ENCODE peak calls at places on chromosomes 2 and 18, in six cellular contexts. P is mesenchymal stem cell; S is HS-27A; V is activated CD8-positive, alpha-beta memory T cell treated with anti-CD3 and anti-CD28 coated beads for 1 hour; Y is mesothelial cell of epicardium; Q is sigmoid colon. F is an unnamed sample.
A peak's percentile ranks its signal among the peaks of the same experiment; 100 is the strongest.

GRCh38 chr2:134372611-134373131 is 118.8 kb downstream of the MGAT5 start:
- DNase-seq in S (no peak), Y (no peak), Q (peak; percentile 61), P (peak; percentile 84), V (no peak), F (no peak)

GRCh38 chr2:117470311-117471095 is 344.0 kb upstream of the DDX18 start:
- DNase-seq in S (no peak), Y (no peak), Q (no peak), P (peak; percentile 44), V (no peak), F (peak; percentile 22)

GRCh38 chr2:80393996-80394395 is 89.4 kb upstream of the LRRTM1 start:
- DNase-seq in Q (no peak), Y (no peak), P (no peak), S (no peak), V (no peak), F (no peak)

GRCh38 chr2:145339646-145340045 is 819.7 kb upstream of the ZEB2 start:
- DNase-seq in Q (no peak), V (no peak), P (no peak), Y (no peak), S (no peak), F (no peak)

GRCh38 chr2:197934926-197935274 is 130.5 kb downstream of the PLCL1 start:
- DNase-seq in P (no peak), S (no peak), Q (no peak), V (no peak), Y (no peak), F (no peak)

GRCh38 chr2:233966388-233966787 is 49.2 kb downstream of the TRPM8 start:
- DNase-seq in Q (no peak), Y (no peak), V (no peak), S (no peak), P (no peak), F (no peak)

GRCh38 chr2:20223345-20224190 is 1.4 kb downstream of the SDC1 start:
- DNase-seq in S (peak; percentile 47), P (peak; percentile 59), Y (peak; percentile 72), V (no peak), Q (no peak), F (peak; percentile 60)

GRCh38 chr18:76620326-76620813 is 125.3 kb upstream of the ZNF516 start:
- DNase-seq in P (peak; percentile 85), V (no peak), Q (peak; percentile 88), S (no peak), Y (peak; percentile 76), F (no peak)

GRCh38 chr2:220999351-220999750 is 572.8 kb downstream of the EPHA4 start:
- DNase-seq in V (no peak), P (no peak), S (no peak), Q (no peak), Y (no peak), F (no peak)

GRCh38 chr2:191582355-191582754 is 95.6 kb upstream of the NABP1 start:
- DNase-seq in S (no peak), Y (no peak), V (no peak), Q (no peak), P (peak; percentile 62), F (no peak)

GRCh38 chr2:241609859-241610793 is 26.8 kb downstream of the THAP4 start:
- DNase-seq in S (no peak), Q (peak; percentile 93), Y (peak; percentile 79), P (peak; percentile 86), V (peak; percentile 84), F (peak; percentile 86)

GRCh38 chr2:126799306-126799705 is 99.4 kb upstream of the TEX51 start:
- DNase-seq in V (no peak), Y (no peak), P (no peak), S (no peak), Q (no peak), F (no peak)

GRCh38 chr2:132400901-132401240 is 15.7 kb upstream of the GPR39 start:
- DNase-seq in Q (no peak), S (no peak), V (no peak), Y (no peak), P (no peak), F (no peak)

GRCh38 chr2:177680866-177681358 is 288.3 kb downstream of the AGPS start:
- DNase-seq in P (no peak), Y (no peak), V (no peak), S (no peak), Q (no peak), F (no peak)

GRCh38 chr2:151922845-151923666 is 94.8 kb upstream of the ARL5A start:
- DNase-seq in S (no peak), V (no peak), Q (peak; percentile 80), P (no peak), Y (no peak), F (no peak)

GRCh38 chr2:176339208-176339607 is 70.0 kb downstream of the MTX2 start:
- DNase-seq in Q (no peak), P (no peak), Y (no peak), S (no peak), V (no peak), F (no peak)

GRCh38 chr2:66890286-66890812 is 455.4 kb downstream of the MEIS1 start:
- DNase-seq in Y (no peak), V (no peak), S (no peak), P (no peak), Q (no peak), F (no peak)

GRCh38 chr2:174874081-174874480 is 109.8 kb upstream of the CHRNA1 start:
- DNase-seq in V (no peak), Q (no peak), S (no peak), Y (no peak), P (no peak), F (no peak)

GRCh38 chr2:23425338-23425871 is 40.4 kb downstream of the KLHL29 start:
- DNase-seq in P (no peak), V (no peak), Y (peak; percentile 38), S (no peak), Q (peak; percentile 58), F (no peak)

GRCh38 chr2:117948585-117948984 is 65.3 kb downstream of the CCDC93 start:
- DNase-seq in V (no peak), P (no peak), S (no peak), Y (no peak), Q (no peak), F (no peak)

GRCh38 chr2:230262246-230262645 is 36.7 kb downstream of the SP140 start:
- DNase-seq in Y (no peak), Q (no peak), S (no peak), V (no peak), P (no peak), F (no peak)

GRCh38 chr18:37869051-37869450 is 303.5 kb upstream of the CELF4 start:
- DNase-seq in S (no peak), P (no peak), Y (no peak), V (no peak), Q (no peak), F (no peak)

GRCh38 chr2:235594964-235595363 is 101.1 kb downstream of the AGAP1 start:
- DNase-seq in S (no peak), P (no peak), Y (no peak), V (no peak), Q (no peak), F (no peak)

F was measured in pancreas.